ENCODE peak calls at places on chromosome 6, in eight cellular contexts. O is mammary epithelial cell, Y is colonic mucosa, U is SK-N-SH, K is hepatocyte, M is HepG2, J is endothelial cell of umbilical vein, F is aorta. Q is an unnamed sample. For H3K4me1 and H3K27me3, the result is how much of the 10 kb centered on the place peaks cover.

GRCh38 chr6:110876170-110876773 is 1.7 kb downstream of the AMD1 start:
- DNase-seq in J (peak), K (peak), Y (peak), F (peak), M (peak), U (peak), O (peak), Q (peak)

GRCh38 chr6:131631625-131632284 is 3.7 kb upstream of the MED23 start:
- DNase-seq in Y (no peak), K (no peak), U (no peak), M (peak), O (no peak), F (no peak), J (no peak), Q (no peak)

GRCh38 chr6:131687022-131687421 is 14.2 kb downstream of the OR2A4 start:
- DNase-seq in M (no peak), O (no peak), K (no peak), J (no peak), F (no peak), U (no peak), Y (no peak), Q (no peak)

GRCh38 chr6:67467341-67467740 is 1167.7 kb upstream of the ADGRB3 start:
- DNase-seq in F (no peak), K (no peak), Y (no peak), U (no peak), M (no peak), J (no peak), O (no peak), Q (no peak)

GRCh38 chr6:11796819-11797218 is 18.2 kb upstream of the ADTRP start:
- DNase-seq in U (no peak), M (no peak), K (no peak), O (no peak), Y (no peak), F (no peak), J (no peak), Q (no peak)

GRCh38 chr6:134882426-134883038 is 67.4 kb downstream of the ALDH8A1 start:
- DNase-seq in M (peak), F (peak), Y (peak), J (peak), K (peak), O (peak), U (peak), Q (peak)

GRCh38 chr6:161489626-161490306 is 215.9 kb upstream of the AGPAT4 start:
- DNase-seq in U (no peak), M (no peak), K (no peak), J (peak), Y (no peak), O (no peak), F (no peak), Q (no peak)

GRCh38 chr6:56851541-56852248 is 103.2 kb upstream of the BEND6 start:
- DNase-seq in K (peak), O (peak), J (peak), Y (no peak), U (peak), F (no peak), M (peak), Q (peak)

GRCh38 chr6:35360349-35361138 is 18.2 kb downstream of the PPARD start:
- DNase-seq in K (peak), F (peak), Y (no peak), U (peak), J (no peak), O (peak), M (peak), Q (peak)

GRCh38 chr6:136371951-136372350 is 82.3 kb upstream of the BCLAF1 start:
- DNase-seq in J (no peak), M (no peak), Y (no peak), U (no peak), K (no peak), O (no peak), F (no peak), Q (peak)

GRCh38 chr6:42970859-42971612 is 7.9 kb downstream of the PEX6 start:
- DNase-seq in O (no peak), F (no peak), M (peak), K (no peak), Y (no peak), J (peak), U (no peak), Q (peak)

GRCh38 chr6:113858067-113858604 is 991 bp downstream of the MARCKS start:
- DNase-seq in O (peak), F (peak), M (no peak), K (peak), J (peak), Y (peak), U (peak), Q (peak)

GRCh38 chr6:148144917-148145521 is 197.6 kb upstream of the SASH1 start:
- DNase-seq in J (peak), Y (peak), U (peak), F (peak), M (peak), O (peak), K (peak), Q (peak)

DNA sequence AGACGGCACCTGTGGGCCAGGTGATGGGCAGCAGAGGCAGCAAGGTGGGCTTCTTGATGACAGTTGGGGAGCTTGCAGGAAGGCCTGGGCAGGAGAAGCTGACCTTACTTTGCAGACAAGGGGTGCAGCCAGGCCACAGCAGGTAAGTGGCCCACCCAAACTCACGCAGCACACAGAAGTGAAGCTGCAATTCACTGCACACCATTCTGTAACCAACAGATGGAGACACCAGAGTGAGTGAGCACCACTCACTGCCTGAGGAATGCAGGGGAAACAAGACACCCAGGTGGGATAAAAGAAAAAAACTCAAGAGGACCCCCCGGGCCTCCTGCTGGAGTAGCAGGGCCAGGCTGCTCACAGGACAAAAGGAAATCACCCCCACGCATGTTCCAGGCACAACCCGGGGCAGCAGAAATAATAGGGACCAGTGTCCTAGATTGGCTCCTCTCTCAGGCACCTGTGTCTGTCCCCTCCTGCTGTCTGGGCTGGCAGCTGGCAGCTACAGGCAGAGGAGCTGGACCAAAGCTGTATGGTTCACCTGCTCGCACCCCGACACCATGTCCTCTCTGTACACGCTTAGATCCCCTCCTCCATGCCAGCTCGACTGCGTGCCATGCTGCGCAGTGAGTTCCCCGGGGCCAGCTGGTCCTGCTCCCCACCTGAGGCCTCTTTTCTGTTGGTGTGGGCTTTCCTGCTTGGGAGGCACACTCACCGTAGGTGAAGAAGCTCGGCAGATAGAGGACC is 4.9 kb downstream of the MTCH1 start:
- DNase-seq in J (no peak), Y (no peak), F (peak), U (no peak), O (no peak), M (no peak), K (no peak), Q (no peak)
- H3K4me1 ChIP-seq in J (under half), Y (under half), F (under half), U (under half), O (under half), M (under half), K (under half), Q (under half)

DNA sequence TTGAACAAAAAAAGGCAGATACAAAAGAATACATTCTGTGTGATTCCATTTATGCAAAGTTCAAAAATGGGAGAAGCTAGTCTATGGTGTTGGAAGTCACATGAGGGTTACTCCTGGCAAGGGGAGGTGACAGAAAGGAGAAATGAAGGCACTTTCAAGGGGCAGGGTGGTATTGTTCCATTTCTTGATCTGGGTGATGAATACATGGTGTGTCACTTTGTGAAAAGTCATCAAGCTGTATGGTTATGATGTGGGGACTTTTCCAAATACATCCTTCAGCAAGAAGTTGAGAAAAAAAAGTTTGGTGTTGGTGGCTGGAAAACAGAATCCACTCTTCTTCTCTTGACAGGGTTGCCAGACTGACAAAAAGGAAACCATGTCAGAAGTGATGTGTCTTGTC is 60.6 kb upstream of the MDGA1 start:
- DNase-seq in U (no peak), F (no peak), J (no peak), O (no peak), K (no peak), M (no peak), Y (no peak), Q (no peak)
- H3K27me3 ChIP-seq in U (under half), F (under half), J (under half), O (under half), K (under half), M (under half), Y (under half), Q (under half)

DNA sequence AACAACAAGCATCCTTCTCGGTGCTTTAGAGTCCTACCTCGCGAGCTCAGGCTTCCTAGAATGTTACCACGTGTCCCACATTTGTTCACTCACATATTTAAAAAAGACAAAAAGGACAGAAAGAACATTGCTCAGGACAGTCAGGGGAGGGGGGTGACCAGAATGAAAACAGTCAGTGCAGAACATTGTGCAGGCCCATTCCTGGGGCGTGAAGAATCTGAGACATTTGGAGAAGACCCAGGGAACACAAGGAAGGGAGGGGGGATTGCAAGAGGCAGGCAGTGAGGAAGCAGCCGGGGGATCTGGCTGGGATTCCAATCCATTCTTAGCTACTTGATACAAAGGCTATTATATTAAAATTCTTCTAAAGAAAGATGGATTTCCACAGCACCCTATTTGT is 270.4 kb upstream of the CITED2 start:
- DNase-seq in O (no peak), U (no peak), Y (no peak), M (no peak), F (no peak), J (no peak), K (no peak), Q (peak)
- H3K4me1 ChIP-seq in O (under half), U (under half), Y (under half), M (under half), F (under half), J (under half), K (under half), Q (under half)

GRCh38 chr6:137486388-137486787 is 7.8 kb downstream of the OLIG3 start:
- DNase-seq in O (no peak), M (no peak), K (no peak), J (no peak), F (no peak), Y (no peak), U (no peak), Q (no peak)
- H3K27me3 ChIP-seq in O (under half), M (under half), K (half or more), J (half or more), F (under half), Y (half or more), U (under half), Q (half or more)